ENCODE peak calls at places on chromosomes 11 and 22, in six cellular contexts. F is stimulated activated CD4-positive, alpha-beta T cell treated with anti-CD3 and anti-CD28 coated beads, Interleukin-2, amount 100 ng/mL, for 24 hours; A is RCC 7860; Y is amygdala; C is GM23248; D is left ventricle myocardium inferior. O is an unnamed sample.

GRCh38 chr11:104776501-104777170 is 121.6 kb downstream of the CASP12 start:
- DNase-seq in F (no peak), A (no peak), Y (no peak), C (no peak), D (no peak), O (no peak)

GRCh38 chr11:123469586-123469985 is 39.5 kb downstream of the GRAMD1B start:
- DNase-seq in F (no peak), A (no peak), Y (no peak), C (no peak), D (no peak), O (no peak)

GRCh38 chr11:77401486-77402217 is 72.2 kb downstream of the PAK1 start:
- DNase-seq in F (no peak), A (no peak), Y (no peak), C (no peak), D (no peak), O (no peak)

GRCh38 chr11:123799438-123799837 is 6.7 kb downstream of the OR6M1 start:
- DNase-seq in F (no peak), A (no peak), Y (no peak), C (no peak), D (no peak), O (no peak)

GRCh38 chr11:77407613-77408012 is 66.3 kb downstream of the PAK1 start:
- DNase-seq in F (no peak), A (peak; percentile 72), Y (no peak), C (peak; percentile 97), D (no peak), O (peak; percentile 51)

GRCh38 chr11:36030707-36031365 is 87.0 kb downstream of the LDLRAD3 start:
- DNase-seq in F (no peak), A (no peak), Y (no peak), C (peak; percentile 31), D (no peak), O (no peak)

GRCh38 chr22:27801616-27802388 is at the start of gene MN1:
- DNase-seq in F (peak; percentile 63), A (no peak), Y (no peak), C (peak; percentile 79), D (peak; percentile 69), O (no peak)

GRCh38 chr22:39462443-39463147 is 5.8 kb downstream of the MGAT3 start:
- DNase-seq in F (no peak), A (no peak), Y (no peak), C (no peak), D (peak; percentile 63), O (no peak)

GRCh38 chr22:47476226-47476625 is 713.8 kb downstream of the TBC1D22A start:
- DNase-seq in F (no peak), A (no peak), Y (no peak), C (no peak), D (no peak), O (no peak)

GRCh38 chr22:35575116-35575748 is 34.6 kb downstream of the RASD2 start:
- DNase-seq in F (no peak), A (no peak), Y (no peak), C (no peak), D (no peak), O (no peak)